ENCODE peak calls at places on chromosomes 5 and 9, in ten cellular contexts. P is transverse colon, T is esophagus muscularis mucosa, S is vagina, H is HepG2, E is spleen, L is H1, B is GM12878, I is sigmoid colon, O is stomach. D is an unnamed sample.

GRCh38 chr5:148912714-148913398 is 86.4 kb downstream of the ADRB2 start:
- DNase-seq in P (no peak), T (no peak), S (no peak), H (peak), E (no peak), L (peak), B (no peak), I (no peak), O (no peak), D (no peak)

GRCh38 chr5:163362806-163363788 is 74.3 kb upstream of the CCNG1 start:
- DNase-seq in P (no peak), T (no peak), S (no peak), H (no peak), E (no peak), L (no peak), B (no peak), I (no peak), O (no peak), D (no peak)

GRCh38 chr9:118929317-118929716 is 439.9 kb downstream of the BRINP1 start:
- DNase-seq in P (no peak), T (no peak), S (no peak), H (no peak), E (no peak), L (no peak), B (no peak), I (no peak), O (no peak), D (no peak)

GRCh38 chr5:102627311-102627710 is 127.8 kb upstream of the PAM start:
- DNase-seq in P (no peak), T (no peak), S (no peak), H (no peak), E (no peak), L (no peak), B (no peak), I (no peak), O (no peak), D (no peak)

GRCh38 chr9:89870207-89870606 is 265.4 kb downstream of the GADD45G start:
- DNase-seq in P (no peak), T (no peak), S (no peak), H (no peak), E (peak), L (no peak), B (no peak), I (peak), O (peak), D (no peak)

GRCh38 chr5:81315336-81315735 is 13.9 kb downstream of the ZCCHC9 start:
- DNase-seq in P (no peak), T (no peak), S (no peak), H (no peak), E (no peak), L (no peak), B (no peak), I (no peak), O (no peak), D (no peak)

GRCh38 chr5:180869587-180869986 is 8.5 kb upstream of the ZFP62 start:
- DNase-seq in P (peak), T (peak), S (no peak), H (no peak), E (no peak), L (no peak), B (no peak), I (peak), O (no peak), D (peak)

GRCh38 chr5:150321784-150322183 is 19.1 kb upstream of the ARSI start:
- DNase-seq in P (no peak), T (no peak), S (no peak), H (no peak), E (no peak), L (no peak), B (no peak), I (no peak), O (no peak), D (no peak)

GRCh38 chr9:22469928-22470544 is 23.4 kb downstream of the DMRTA1 start:
- DNase-seq in P (peak), T (no peak), S (no peak), H (peak), E (no peak), L (peak), B (peak), I (no peak), O (no peak), D (no peak)
- TF ChIP-seq CTCF in P (peak), T (peak), S (no peak), H (peak), E (no peak), L (peak), B (peak), I (no peak), O (no peak), D (no peak)

DNA sequence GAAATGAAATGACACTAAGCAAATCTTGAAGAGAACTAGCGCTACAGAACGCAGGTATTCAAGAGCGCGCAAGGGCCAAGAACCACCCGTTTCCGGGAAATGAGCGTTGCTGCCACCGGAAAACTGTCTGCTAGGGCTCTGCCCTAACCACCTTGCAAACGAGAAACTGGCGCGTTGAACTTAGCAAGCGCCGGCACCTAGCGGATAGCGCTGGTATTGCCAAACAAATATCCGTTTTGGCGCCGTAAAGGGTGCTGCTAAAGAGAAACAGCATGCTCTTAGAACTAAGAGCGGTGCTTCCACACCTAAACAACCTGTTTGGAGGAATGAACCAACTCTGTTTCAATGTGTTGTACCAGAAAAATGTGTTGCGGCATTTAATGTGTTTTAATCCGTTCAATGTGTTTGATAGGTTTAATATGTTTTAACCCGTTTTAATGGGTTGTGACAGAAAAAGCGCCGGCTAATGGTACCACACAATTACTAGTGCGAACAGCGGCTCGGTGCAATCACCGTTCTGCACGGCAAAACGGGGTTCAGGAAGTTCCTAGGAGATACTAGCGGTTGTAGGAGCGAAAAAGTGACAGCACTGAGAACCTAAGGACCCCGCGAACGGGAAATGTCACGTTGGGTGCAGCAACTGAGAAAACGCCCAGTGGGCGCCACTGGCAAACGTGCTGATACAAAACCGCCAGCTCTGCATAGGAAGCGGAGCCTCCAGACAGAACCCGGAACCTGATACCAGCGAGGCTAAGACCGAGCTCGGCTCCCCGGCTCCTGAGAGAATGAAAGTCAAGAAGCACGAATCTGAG is at the start of gene ANXA2R:
- DNase-seq in P (peak), T (no peak), S (no peak), H (peak), E (peak), L (peak), B (no peak), I (peak), O (peak), D (peak)
- TF ChIP-seq POLR2A in P (peak), T (no peak), S (no peak), H (no peak), E (no peak), L (no peak), B (peak), I (no peak), O (no peak), D (no peak)

GRCh38 chr5:132979976-132980375 is 16.5 kb upstream of the AFF4 start:
- DNase-seq in P (no peak), T (no peak), S (no peak), H (no peak), E (no peak), L (no peak), B (no peak), I (no peak), O (no peak), D (no peak)

GRCh38 chr5:132981288-132981687 is 17.9 kb upstream of the AFF4 start:
- DNase-seq in P (no peak), T (no peak), S (no peak), H (no peak), E (no peak), L (no peak), B (no peak), I (no peak), O (no peak), D (no peak)

GRCh38 chr5:132976852-132977251 is 13.4 kb upstream of the AFF4 start:
- DNase-seq in P (no peak), T (no peak), S (no peak), H (no peak), E (no peak), L (no peak), B (no peak), I (no peak), O (no peak), D (no peak)

GRCh38 chr5:132979367-132979935 is 16.0 kb upstream of the AFF4 start:
- DNase-seq in P (no peak), T (no peak), S (no peak), H (peak), E (no peak), L (no peak), B (no peak), I (no peak), O (no peak), D (no peak)
- TF ChIP-seq POLR2AphosphoS5 in P (no peak), T (no peak), S (no peak), H (no peak), E (no peak), L (no peak), B (no peak), I (no peak), O (no peak), D (no peak)

GRCh38 chr9:21813575-21814473 is 11.4 kb downstream of the MTAP start:
- DNase-seq in P (peak), T (no peak), S (no peak), H (peak), E (no peak), L (no peak), B (no peak), I (peak), O (peak), D (no peak)
- TF ChIP-seq CTCF in P (peak), T (peak), S (peak), H (peak), E (peak), L (peak), B (peak), I (peak), O (peak), D (peak)

DNA sequence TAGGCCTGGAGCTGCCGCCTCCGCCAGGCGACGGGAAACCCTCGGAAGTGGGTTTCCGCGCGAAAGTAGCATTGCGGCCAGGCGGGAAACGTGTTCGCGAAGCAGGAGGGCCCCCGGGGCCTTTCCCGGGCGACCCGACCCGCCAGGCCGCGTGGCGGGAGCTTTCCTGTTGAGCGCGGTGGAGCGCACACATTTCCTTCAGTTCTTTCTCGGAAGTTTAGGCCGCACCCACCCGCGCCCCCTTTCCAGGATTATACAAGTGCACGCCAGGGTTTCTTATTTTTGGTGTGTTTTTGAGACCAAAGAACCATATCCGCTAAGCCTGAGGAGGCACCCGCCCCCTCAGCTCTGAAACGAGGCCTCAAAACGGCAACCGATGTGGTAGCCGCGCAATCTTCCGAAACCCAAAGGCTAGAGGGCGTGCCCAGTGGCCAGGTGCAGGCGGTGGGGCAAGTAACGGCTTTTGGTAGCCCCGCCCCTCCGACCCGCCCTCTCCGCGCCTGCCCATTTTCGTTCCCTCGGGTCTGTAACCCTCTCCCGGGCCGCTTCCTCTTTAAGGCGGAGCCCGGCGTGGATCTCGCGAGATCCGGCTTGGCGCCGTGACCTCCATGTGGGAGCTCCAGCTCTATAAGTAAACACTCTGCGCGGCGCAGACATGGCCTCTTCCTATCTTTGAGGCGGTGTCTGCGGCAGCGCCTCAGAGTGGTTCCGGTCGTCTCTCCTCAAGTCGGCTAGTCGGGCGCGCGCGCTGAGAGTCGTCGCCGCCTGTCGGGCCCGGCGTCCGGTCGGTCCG is at the start of gene UHRF2:
- DNase-seq in P (peak), T (peak), S (peak), H (peak), E (peak), L (peak), B (peak), I (peak), O (peak), D (peak)
- TF ChIP-seq POLR2A in P (peak), T (peak), S (no peak), H (peak), E (peak), L (peak), B (peak), I (peak), O (peak), D (peak)

DNA sequence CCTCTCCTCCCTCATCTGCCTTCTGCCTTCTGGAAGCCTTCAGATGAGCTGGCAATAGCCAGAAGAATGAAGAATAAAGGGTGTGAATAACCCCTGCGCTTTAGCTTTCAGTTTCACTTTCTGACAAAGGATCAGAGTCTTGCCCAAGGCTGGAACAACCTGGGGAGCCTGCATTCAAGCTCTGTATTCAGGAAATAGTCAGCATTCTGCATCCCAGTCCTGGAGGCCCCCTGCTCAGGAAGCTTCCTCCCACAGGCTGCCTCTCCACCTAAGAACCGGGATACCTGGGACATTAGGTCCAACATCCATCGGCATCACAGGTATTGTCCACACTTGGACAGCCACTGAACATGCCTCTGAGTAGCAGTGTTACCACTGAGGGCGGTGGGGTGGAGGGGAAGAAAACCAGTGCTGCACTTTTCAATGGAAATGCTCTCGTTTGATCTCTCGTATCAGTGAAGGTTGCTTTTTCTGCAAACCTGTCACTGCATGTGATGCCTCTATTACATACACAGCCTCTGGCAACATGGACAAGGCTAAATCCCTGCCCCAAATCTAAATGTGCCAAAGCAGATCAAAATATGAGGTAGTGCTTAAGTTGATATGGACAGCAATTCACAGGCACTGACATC is 39.8 kb upstream of the ACO1 start:
- DNase-seq in P (no peak), T (no peak), S (no peak), H (no peak), E (no peak), L (peak), B (no peak), I (no peak), O (no peak), D (no peak)
- TF ChIP-seq POLR2AphosphoS5 in P (no peak), T (no peak), S (no peak), H (no peak), E (no peak), L (peak), B (no peak), I (no peak), O (no peak), D (no peak)

GRCh38 chr9:96383165-96383939 is at the start of gene SLC35D2:
- DNase-seq in P (peak), T (no peak), S (no peak), H (peak), E (peak), L (peak), B (no peak), I (peak), O (peak), D (peak)
- TF ChIP-seq CTCF in P (no peak), T (no peak), S (no peak), H (no peak), E (no peak), L (no peak), B (no peak), I (no peak), O (no peak), D (no peak)

GRCh38 chr9:5832543-5833529 is at the start of gene ERMP1:
- DNase-seq in P (peak), T (peak), S (no peak), H (peak), E (peak), L (peak), B (no peak), I (peak), O (peak), D (peak)
- TF ChIP-seq POLR2A in P (peak), T (peak), S (no peak), H (peak), E (no peak), L (peak), B (peak), I (no peak), O (peak), D (peak)

GRCh38 chr5:168356171-168356570 is 64.7 kb downstream of the WWC1 start:
- DNase-seq in P (no peak), T (no peak), S (no peak), H (no peak), E (no peak), L (no peak), B (no peak), I (peak), O (peak), D (no peak)

GRCh38 chr5:168350315-168350714 is 58.9 kb downstream of the WWC1 start:
- DNase-seq in P (no peak), T (no peak), S (no peak), H (no peak), E (no peak), L (no peak), B (no peak), I (no peak), O (no peak), D (no peak)

GRCh38 chr5:168354397-168354796 is 63.0 kb downstream of the WWC1 start:
- DNase-seq in P (no peak), T (no peak), S (no peak), H (no peak), E (no peak), L (no peak), B (no peak), I (no peak), O (no peak), D (no peak)

GRCh38 chr5:168356592-168356991 is 65.1 kb downstream of the WWC1 start:
- DNase-seq in P (no peak), T (no peak), S (no peak), H (no peak), E (no peak), L (no peak), B (no peak), I (peak), O (peak), D (no peak)

DNA sequence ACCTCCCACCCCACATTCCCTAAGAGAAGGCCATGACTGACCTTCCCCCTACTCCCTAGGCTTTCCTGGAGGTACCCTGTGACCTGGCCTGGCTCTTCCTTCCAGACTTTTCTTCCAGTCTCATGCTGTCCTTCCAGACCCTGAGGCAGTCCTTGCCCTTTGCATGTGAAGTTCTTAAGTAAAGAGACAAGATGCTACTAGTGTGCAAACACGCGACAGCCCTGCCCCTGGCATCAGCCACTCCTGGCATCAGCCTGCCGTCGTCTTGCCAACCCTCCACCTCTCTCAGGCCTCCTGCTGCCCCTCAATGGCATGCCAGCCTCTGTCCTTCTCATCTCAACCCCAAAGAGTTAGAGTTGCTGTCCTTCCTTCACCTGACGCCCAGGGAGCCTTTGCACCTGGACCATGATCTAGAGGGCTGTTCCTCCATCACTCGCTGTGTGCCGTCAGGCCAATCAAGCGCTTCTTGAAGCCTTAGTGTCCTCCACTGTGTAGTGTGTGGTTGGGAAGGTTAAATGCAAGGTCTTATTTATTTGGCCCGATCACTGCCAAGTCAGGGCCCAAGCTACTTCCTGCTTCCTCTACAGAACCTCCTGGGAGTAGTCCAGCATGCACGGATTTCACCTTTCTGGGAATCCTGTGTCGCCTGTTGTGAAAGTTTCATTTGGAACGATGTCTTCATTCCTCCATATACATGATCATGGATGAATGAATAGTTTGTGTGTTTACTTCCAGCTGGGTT is 61.9 kb downstream of the WWC1 start:
- DNase-seq in P (no peak), T (no peak), S (no peak), H (no peak), E (no peak), L (no peak), B (no peak), I (no peak), O (peak), D (peak)
- TF ChIP-seq POLR2AphosphoS5 in P (no peak), T (no peak), S (no peak), H (no peak), E (no peak), L (no peak), B (no peak), I (no peak), O (peak), D (peak)